ENCODE peak calls at places on chromosome 17, in ten cellular contexts. One of them, this sample, is unnamed.

GRCh38 chr17:51611585-51611984 is 351.2 kb downstream of the UTP18 start:
- DNase-seq in mucosa of descending colon: no peak
- DNase-seq in lower leg skin: no peak
- DNase-seq in Calu3: no peak
- DNase-seq in cardiac muscle cell: no peak
- DNase-seq in retinal pigment epithelial cell: no peak
- DNase-seq in keratinocyte: no peak
- DNase-seq in mesothelial cell of epicardium: no peak
- DNase-seq in fibroblast of lung: no peak
- DNase-seq in WTC11: no peak
- DNase-seq in this sample: no peak

GRCh38 chr17:4515501-4515900 is 16.8 kb downstream of the SPNS2 start:
- DNase-seq in lower leg skin: no peak
- DNase-seq in cardiac muscle cell: no peak
- DNase-seq in WTC11: no peak
- DNase-seq in mucosa of descending colon: peak
- DNase-seq in fibroblast of lung: no peak
- DNase-seq in keratinocyte: no peak
- DNase-seq in mesothelial cell of epicardium: no peak
- DNase-seq in retinal pigment epithelial cell: no peak
- DNase-seq in Calu3: no peak
- DNase-seq in this sample: no peak

GRCh38 chr17:60971515-60972369 is 294.1 kb downstream of the BCAS3 start:
- DNase-seq in keratinocyte: no peak
- DNase-seq in fibroblast of lung: peak
- DNase-seq in mucosa of descending colon: peak
- DNase-seq in retinal pigment epithelial cell: peak
- DNase-seq in lower leg skin: no peak
- DNase-seq in WTC11: peak
- DNase-seq in Calu3: peak
- DNase-seq in cardiac muscle cell: peak
- DNase-seq in mesothelial cell of epicardium: peak
- DNase-seq in this sample: peak

GRCh38 chr17:81523139-81524062 is 4.8 kb upstream of the FSCN2 start:
- DNase-seq in retinal pigment epithelial cell: no peak
- DNase-seq in WTC11: peak
- DNase-seq in cardiac muscle cell: peak
- DNase-seq in Calu3: no peak
- DNase-seq in mesothelial cell of epicardium: no peak
- DNase-seq in fibroblast of lung: no peak
- DNase-seq in mucosa of descending colon: no peak
- DNase-seq in lower leg skin: no peak
- DNase-seq in keratinocyte: no peak
- DNase-seq in this sample: no peak

GRCh38 chr17:29368926-29369325 is 21.2 kb upstream of the TAOK1 start:
- DNase-seq in mucosa of descending colon: no peak
- DNase-seq in keratinocyte: no peak
- DNase-seq in mesothelial cell of epicardium: no peak
- DNase-seq in lower leg skin: peak
- DNase-seq in fibroblast of lung: peak
- DNase-seq in WTC11: peak
- DNase-seq in cardiac muscle cell: peak
- DNase-seq in retinal pigment epithelial cell: no peak
- DNase-seq in Calu3: no peak
- DNase-seq in this sample: no peak

GRCh38 chr17:17523001-17523713 is 27.0 kb upstream of the RASD1 start:
- DNase-seq in keratinocyte: no peak
- DNase-seq in mesothelial cell of epicardium: no peak
- DNase-seq in cardiac muscle cell: no peak
- DNase-seq in lower leg skin: no peak
- DNase-seq in WTC11: peak
- DNase-seq in Calu3: no peak
- DNase-seq in mucosa of descending colon: no peak
- DNase-seq in fibroblast of lung: no peak
- DNase-seq in retinal pigment epithelial cell: no peak
- DNase-seq in this sample: no peak

GRCh38 chr17:4607773-4608187 is 23.5 kb downstream of the SMTNL2 start:
- DNase-seq in lower leg skin: peak
- DNase-seq in keratinocyte: no peak
- DNase-seq in mucosa of descending colon: peak
- DNase-seq in retinal pigment epithelial cell: peak
- DNase-seq in WTC11: no peak
- DNase-seq in fibroblast of lung: peak
- DNase-seq in mesothelial cell of epicardium: no peak
- DNase-seq in cardiac muscle cell: peak
- DNase-seq in Calu3: no peak
- DNase-seq in this sample: peak

GRCh38 chr17:58056476-58056875 is 26.7 kb upstream of the DYNLL2 start:
- DNase-seq in mucosa of descending colon: no peak
- DNase-seq in WTC11: no peak
- DNase-seq in keratinocyte: no peak
- DNase-seq in fibroblast of lung: no peak
- DNase-seq in retinal pigment epithelial cell: no peak
- DNase-seq in lower leg skin: peak
- DNase-seq in cardiac muscle cell: no peak
- DNase-seq in Calu3: no peak
- DNase-seq in mesothelial cell of epicardium: no peak
- DNase-seq in this sample: no peak

GRCh38 chr17:6555331-6556120 is 829 bp downstream of the PITPNM3 start:
- DNase-seq in cardiac muscle cell: no peak
- DNase-seq in WTC11: peak
- DNase-seq in fibroblast of lung: peak
- DNase-seq in lower leg skin: no peak
- DNase-seq in retinal pigment epithelial cell: peak
- DNase-seq in mesothelial cell of epicardium: no peak
- DNase-seq in mucosa of descending colon: peak
- DNase-seq in keratinocyte: peak
- DNase-seq in Calu3: peak
- DNase-seq in this sample: no peak

DNA sequence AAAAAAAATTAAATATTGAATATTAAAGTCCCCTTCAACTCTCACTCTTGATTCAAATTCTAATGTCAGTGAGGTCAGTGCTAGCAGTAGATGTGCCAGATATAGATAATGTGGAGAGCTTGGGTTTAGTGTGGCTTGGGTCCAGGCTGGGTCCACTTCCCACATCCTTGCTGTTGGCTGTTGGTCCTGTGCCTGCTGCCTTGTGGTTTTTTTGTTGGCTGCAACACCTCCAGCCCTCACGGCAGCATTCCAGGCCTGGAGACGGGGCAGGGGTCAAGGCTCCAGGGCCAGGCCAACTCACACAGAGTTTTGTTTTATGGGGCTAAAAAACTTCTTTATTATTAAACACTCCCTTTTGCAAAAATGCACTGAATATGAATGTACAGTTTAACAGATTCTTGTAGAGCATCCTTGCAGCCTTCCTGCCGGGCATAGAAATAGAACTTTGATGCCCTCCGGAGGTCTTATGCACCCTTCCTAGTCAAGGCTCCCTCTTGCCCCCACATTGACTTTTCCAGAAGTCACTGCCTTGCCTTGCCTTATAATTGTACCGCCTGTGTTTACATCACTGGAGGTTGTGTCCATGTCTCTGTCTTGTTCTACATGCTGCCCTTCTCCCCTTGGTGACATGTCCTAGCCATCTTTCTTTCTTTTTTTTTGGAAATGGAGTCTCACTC is 25.5 kb upstream of the MYO15B start:
- DNase-seq in fibroblast of lung: peak
- DNase-seq in keratinocyte: no peak
- DNase-seq in cardiac muscle cell: no peak
- DNase-seq in retinal pigment epithelial cell: no peak
- DNase-seq in Calu3: no peak
- DNase-seq in WTC11: no peak
- DNase-seq in lower leg skin: no peak
- DNase-seq in mucosa of descending colon: no peak
- DNase-seq in mesothelial cell of epicardium: no peak
- DNase-seq in this sample: no peak
- TF ChIP-seq CTCF in fibroblast of lung: no peak
- TF ChIP-seq CTCF in keratinocyte: no peak
- TF ChIP-seq CTCF in cardiac muscle cell: no peak
- TF ChIP-seq CTCF in retinal pigment epithelial cell: no peak
- TF ChIP-seq CTCF in Calu3: no peak
- TF ChIP-seq CTCF in WTC11: no peak
- TF ChIP-seq CTCF in lower leg skin: no peak
- TF ChIP-seq CTCF in mucosa of descending colon: no peak
- TF ChIP-seq CTCF in mesothelial cell of epicardium: no peak
- TF ChIP-seq CTCF in this sample: no peak

DNA sequence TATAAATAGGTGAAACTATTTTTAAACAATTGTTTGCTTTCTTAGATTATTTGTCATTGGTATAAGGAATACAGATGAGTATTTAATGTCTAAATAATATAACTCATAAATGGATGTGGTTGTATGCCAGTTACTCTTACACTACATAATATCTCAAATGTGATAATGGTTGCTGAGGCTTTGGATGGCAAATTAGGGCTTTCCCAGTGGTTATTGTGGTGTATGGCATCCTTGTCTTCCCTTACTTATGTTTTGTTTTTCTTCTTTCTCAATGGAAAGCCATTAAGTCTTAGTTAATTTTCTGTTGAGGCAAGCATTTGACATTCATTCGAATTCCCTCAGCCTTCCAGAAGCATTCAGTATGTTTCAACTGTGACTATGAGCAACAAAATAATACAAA is 10.5 kb downstream of the OMG start:
- DNase-seq in fibroblast of lung: no peak
- DNase-seq in mesothelial cell of epicardium: no peak
- DNase-seq in keratinocyte: no peak
- DNase-seq in lower leg skin: no peak
- DNase-seq in WTC11: no peak
- DNase-seq in retinal pigment epithelial cell: no peak
- DNase-seq in cardiac muscle cell: no peak
- DNase-seq in mucosa of descending colon: no peak
- DNase-seq in Calu3: no peak
- DNase-seq in this sample: no peak
- TF ChIP-seq CTCF in fibroblast of lung: no peak
- TF ChIP-seq CTCF in mesothelial cell of epicardium: no peak
- TF ChIP-seq CTCF in keratinocyte: no peak
- TF ChIP-seq CTCF in lower leg skin: no peak
- TF ChIP-seq CTCF in WTC11: no peak
- TF ChIP-seq CTCF in retinal pigment epithelial cell: no peak
- TF ChIP-seq CTCF in cardiac muscle cell: no peak
- TF ChIP-seq CTCF in mucosa of descending colon: no peak
- TF ChIP-seq CTCF in Calu3: no peak
- TF ChIP-seq CTCF in this sample: no peak

GRCh38 chr17:33521784-33522183 is 228.7 kb upstream of the ASIC2 start:
- DNase-seq in mucosa of descending colon: peak
- DNase-seq in mesothelial cell of epicardium: no peak
- DNase-seq in Calu3: peak
- DNase-seq in cardiac muscle cell: peak
- DNase-seq in fibroblast of lung: no peak
- DNase-seq in keratinocyte: no peak
- DNase-seq in retinal pigment epithelial cell: no peak
- DNase-seq in lower leg skin: no peak
- DNase-seq in WTC11: peak
- DNase-seq in this sample: no peak
- TF ChIP-seq CTCF in mucosa of descending colon: no peak
- TF ChIP-seq CTCF in mesothelial cell of epicardium: no peak
- TF ChIP-seq CTCF in Calu3: no peak
- TF ChIP-seq CTCF in cardiac muscle cell: peak
- TF ChIP-seq CTCF in fibroblast of lung: no peak
- TF ChIP-seq CTCF in keratinocyte: peak
- TF ChIP-seq CTCF in retinal pigment epithelial cell: peak
- TF ChIP-seq CTCF in lower leg skin: no peak
- TF ChIP-seq CTCF in WTC11: peak
- TF ChIP-seq CTCF in this sample: peak

GRCh38 chr17:53122966-53123365 is 699.8 kb upstream of the KIF2B start:
- DNase-seq in keratinocyte: no peak
- DNase-seq in fibroblast of lung: no peak
- DNase-seq in mucosa of descending colon: no peak
- DNase-seq in retinal pigment epithelial cell: no peak
- DNase-seq in WTC11: no peak
- DNase-seq in Calu3: no peak
- DNase-seq in mesothelial cell of epicardium: no peak
- DNase-seq in cardiac muscle cell: no peak
- DNase-seq in lower leg skin: no peak
- DNase-seq in this sample: no peak

GRCh38 chr17:53129863-53130262 is 692.9 kb upstream of the KIF2B start:
- DNase-seq in keratinocyte: no peak
- DNase-seq in cardiac muscle cell: no peak
- DNase-seq in WTC11: no peak
- DNase-seq in mucosa of descending colon: no peak
- DNase-seq in mesothelial cell of epicardium: no peak
- DNase-seq in Calu3: no peak
- DNase-seq in retinal pigment epithelial cell: no peak
- DNase-seq in lower leg skin: no peak
- DNase-seq in fibroblast of lung: no peak
- DNase-seq in this sample: no peak

DNA sequence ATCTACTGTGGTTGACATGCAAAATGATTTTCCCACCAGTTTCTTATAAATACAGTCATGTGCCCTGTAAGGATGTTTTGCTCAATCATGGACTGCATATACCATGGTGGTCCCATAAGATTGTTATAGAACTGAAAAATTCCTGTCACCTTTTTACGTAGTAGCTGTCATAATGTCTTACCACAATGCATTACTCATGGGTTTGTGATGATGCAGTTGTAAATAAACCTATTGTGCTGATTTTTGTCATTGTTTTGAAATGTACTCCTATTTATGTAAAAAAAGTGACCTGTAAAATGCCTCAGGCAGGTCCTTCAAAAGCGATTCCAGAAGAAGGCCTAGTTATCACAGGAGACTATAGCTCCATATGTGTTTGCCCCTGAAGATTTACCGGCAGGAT is 695.4 kb upstream of the KIF2B start:
- DNase-seq in WTC11: no peak
- DNase-seq in mesothelial cell of epicardium: no peak
- DNase-seq in Calu3: no peak
- DNase-seq in mucosa of descending colon: no peak
- DNase-seq in retinal pigment epithelial cell: no peak
- DNase-seq in lower leg skin: no peak
- DNase-seq in cardiac muscle cell: no peak
- DNase-seq in fibroblast of lung: no peak
- DNase-seq in keratinocyte: no peak
- DNase-seq in this sample: no peak
- TF ChIP-seq CTCF in WTC11: no peak
- TF ChIP-seq CTCF in mesothelial cell of epicardium: no peak
- TF ChIP-seq CTCF in Calu3: no peak
- TF ChIP-seq CTCF in mucosa of descending colon: no peak
- TF ChIP-seq CTCF in retinal pigment epithelial cell: no peak
- TF ChIP-seq CTCF in lower leg skin: no peak
- TF ChIP-seq CTCF in cardiac muscle cell: no peak
- TF ChIP-seq CTCF in fibroblast of lung: no peak
- TF ChIP-seq CTCF in keratinocyte: no peak
- TF ChIP-seq CTCF in this sample: no peak